ENCODE peak calls at places on chromosome 18, in four cellular contexts. V is mesenteric fat pad; X is stimulated activated CD4-positive, alpha-beta T cell treated with anti-CD3 and anti-CD28 coated beads, Interleukin-15, amount 100 ng/mL, for 24 hours; Z is CD8-positive, alpha-beta memory T cell. Y is an unnamed sample.
A peak's percentile ranks its signal among the peaks of the same experiment; 100 is the strongest.

GRCh38 chr18:31652355-31652754 is 32.0 kb downstream of the B4GALT6 start:
- DNase-seq in X (no peak), Z (no peak), V (no peak), Y (no peak)

GRCh38 chr18:77077401-77077800 is 55.2 kb downstream of the MBP start:
- DNase-seq in V (no peak), X (no peak), Z (no peak), Y (no peak)

GRCh38 chr18:31685097-31686082 is 1.0 kb upstream of the B4GALT6 start:
- DNase-seq in V (peak; percentile 91), Z (peak; percentile 40), X (peak; percentile 77), Y (peak; percentile 45)

GRCh38 chr18:76528477-76529432 is 33.7 kb upstream of the ZNF516 start:
- DNase-seq in X (peak; percentile 11), Z (no peak), V (no peak), Y (no peak)

GRCh38 chr18:13302611-13303267 is 84.2 kb downstream of the LDLRAD4 start:
- DNase-seq in Z (no peak), X (no peak), V (no peak), Y (no peak)

GRCh38 chr18:72672364-72673151 is 128.4 kb upstream of the CBLN2 start:
- DNase-seq in Z (no peak), X (peak; percentile 6), V (no peak), Y (no peak)

GRCh38 chr18:76880026-76880425 is 57.7 kb downstream of the ZNF236 start:
- DNase-seq in Z (no peak), X (no peak), V (no peak), Y (no peak)

GRCh38 chr18:9653390-9653789 is 39.0 kb upstream of the PPP4R1 start:
- DNase-seq in Z (no peak), X (no peak), V (no peak), Y (no peak)

GRCh38 chr18:42298744-42299685 is 344.0 kb downstream of the PIK3C3 start:
- DNase-seq in X (peak; percentile 70), Z (peak; percentile 7), V (no peak), Y (peak; percentile 29)

GRCh38 chr18:10140461-10140911 is 226.7 kb downstream of the VAPA start:
- DNase-seq in Z (no peak), X (no peak), V (no peak), Y (no peak)

GRCh38 chr18:8938817-8939216 is 163.7 kb upstream of the NDUFV2 start:
- DNase-seq in V (no peak), X (no peak), Z (no peak), Y (no peak)

GRCh38 chr18:56545539-56545938 is 92.9 kb downstream of the TXNL1 start:
- DNase-seq in Z (no peak), V (no peak), X (no peak), Y (no peak)

GRCh38 chr18:25169701-25170100 is 182.3 kb downstream of the ZNF521 start:
- DNase-seq in V (no peak), Z (no peak), X (no peak), Y (no peak)

GRCh38 chr18:76823574-76823973 is 1.2 kb downstream of the ZNF236 start:
- DNase-seq in V (peak; percentile 87), Z (no peak), X (peak; percentile 22), Y (no peak)

GRCh38 chr18:80046961-80047541 is 12.8 kb downstream of the RBFA start:
- DNase-seq in X (no peak), V (no peak), Z (no peak), Y (no peak)

GRCh38 chr18:13614701-13615288 is 111.6 kb downstream of the FAM210A start:
- DNase-seq in Z (peak; percentile 25), V (no peak), X (peak; percentile 31), Y (no peak)

GRCh38 chr18:48897531-48897930 is 53.2 kb downstream of the SMAD7 start:
- DNase-seq in X (no peak), Z (no peak), V (peak; percentile 53), Y (no peak)

GRCh38 chr18:34709104-34709503 is 994 bp upstream of the DTNA start:
- DNase-seq in Z (no peak), X (no peak), V (no peak), Y (no peak)

GRCh38 chr18:58861353-58861752 is 3.3 kb upstream of the ZNF532 start:
- DNase-seq in Z (no peak), V (no peak), X (no peak), Y (no peak)

GRCh38 chr18:47912794-47913594 is 17.5 kb downstream of the SMAD2 start:
- DNase-seq in Z (no peak), V (no peak), X (peak; percentile 23), Y (no peak)

GRCh38 chr18:75247601-75248421 is 37.2 kb downstream of the TSHZ1 start:
- DNase-seq in V (no peak), Z (peak; percentile 45), X (no peak), Y (no peak)

GRCh38 chr18:61606759-61607158 is 273.5 kb downstream of the CDH20 start:
- DNase-seq in V (no peak), X (no peak), Z (no peak), Y (no peak)

GRCh38 chr18:45342166-45342565 is 273.1 kb upstream of the SLC14A2 start:
- DNase-seq in X (no peak), Z (no peak), V (no peak), Y (no peak)

GRCh38 chr18:23281626-23282436 is 146.5 kb downstream of the CABLES1 start:
- DNase-seq in Z (no peak), X (no peak), V (no peak), Y (no peak)

GRCh38 chr18:32427084-32427933 is 43.4 kb downstream of the GAREM1 start:
- DNase-seq in Z (no peak), V (no peak), X (no peak), Y (no peak)

GRCh38 chr18:11506871-11507270 is 102.5 kb upstream of the SLC35G4 start:
- DNase-seq in X (no peak), Z (no peak), V (no peak), Y (no peak)

Y was measured in memory B cell.